ENCODE peak calls at places on chromosomes 7 and 10, in seven cellular contexts. One of them, this sample, is unnamed. For H3K4me1, the result is how much of the 10 kb centered on the place peaks cover.

GRCh38 chr10:125039354-125039769 is 97.4 kb downstream of the ZRANB1 start:
- DNase-seq in uterus: no peak
- DNase-seq in K562: no peak
- DNase-seq in esophagus squamous epithelium: no peak
- DNase-seq in heart left ventricle: no peak
- DNase-seq in suprapubic skin: no peak
- DNase-seq in right lobe of liver: peak
- DNase-seq in this sample: no peak

GRCh38 chr10:86205761-86206145 is 160.8 kb downstream of the GRID1 start:
- DNase-seq in uterus: no peak
- DNase-seq in K562: no peak
- DNase-seq in esophagus squamous epithelium: no peak
- DNase-seq in heart left ventricle: no peak
- DNase-seq in suprapubic skin: peak
- DNase-seq in right lobe of liver: no peak
- DNase-seq in this sample: no peak

GRCh38 chr10:11065567-11065966 is 47.9 kb downstream of the CELF2 start:
- DNase-seq in uterus: no peak
- DNase-seq in K562: no peak
- DNase-seq in esophagus squamous epithelium: no peak
- DNase-seq in heart left ventricle: no peak
- DNase-seq in suprapubic skin: no peak
- DNase-seq in right lobe of liver: no peak
- DNase-seq in this sample: no peak

GRCh38 chr10:3961082-3961481 is 176.1 kb upstream of the KLF6 start:
- DNase-seq in uterus: no peak
- DNase-seq in K562: no peak
- DNase-seq in esophagus squamous epithelium: no peak
- DNase-seq in heart left ventricle: no peak
- DNase-seq in suprapubic skin: no peak
- DNase-seq in right lobe of liver: no peak
- DNase-seq in this sample: no peak

GRCh38 chr10:14382022-14382421 is 51.3 kb upstream of the FRMD4A start:
- DNase-seq in uterus: no peak
- DNase-seq in K562: no peak
- DNase-seq in esophagus squamous epithelium: no peak
- DNase-seq in heart left ventricle: no peak
- DNase-seq in suprapubic skin: no peak
- DNase-seq in right lobe of liver: no peak
- DNase-seq in this sample: no peak

GRCh38 chr10:3803884-3804741 is 19.1 kb upstream of the KLF6 start:
- DNase-seq in uterus: no peak
- DNase-seq in K562: peak
- DNase-seq in esophagus squamous epithelium: no peak
- DNase-seq in heart left ventricle: no peak
- DNase-seq in suprapubic skin: no peak
- DNase-seq in right lobe of liver: no peak
- DNase-seq in this sample: no peak

GRCh38 chr10:80104066-80104926 is 25.8 kb downstream of the TMEM254 start:
- DNase-seq in uterus: peak
- DNase-seq in K562: peak
- DNase-seq in esophagus squamous epithelium: no peak
- DNase-seq in heart left ventricle: no peak
- DNase-seq in suprapubic skin: no peak
- DNase-seq in right lobe of liver: no peak
- DNase-seq in this sample: no peak

GRCh38 chr10:79386637-79387465 is 39.6 kb downstream of the PPIF start:
- DNase-seq in uterus: peak
- DNase-seq in K562: peak
- DNase-seq in esophagus squamous epithelium: no peak
- DNase-seq in heart left ventricle: peak
- DNase-seq in suprapubic skin: peak
- DNase-seq in right lobe of liver: peak
- DNase-seq in this sample: no peak

GRCh38 chr7:151890355-151891004 is 13.6 kb upstream of the PRKAG2 start:
- DNase-seq in uterus: no peak
- DNase-seq in K562: no peak
- DNase-seq in esophagus squamous epithelium: no peak
- DNase-seq in heart left ventricle: no peak
- DNase-seq in suprapubic skin: no peak
- DNase-seq in right lobe of liver: no peak
- DNase-seq in this sample: no peak

GRCh38 chr10:86876748-86877147 is 80.7 kb downstream of the MMRN2 start:
- DNase-seq in uterus: no peak
- DNase-seq in K562: no peak
- DNase-seq in esophagus squamous epithelium: no peak
- DNase-seq in heart left ventricle: no peak
- DNase-seq in suprapubic skin: no peak
- DNase-seq in right lobe of liver: no peak
- DNase-seq in this sample: no peak

GRCh38 chr10:22570733-22571430 is 143.5 kb downstream of the PIP4K2A start:
- DNase-seq in uterus: no peak
- DNase-seq in K562: no peak
- DNase-seq in esophagus squamous epithelium: no peak
- DNase-seq in heart left ventricle: no peak
- DNase-seq in suprapubic skin: no peak
- DNase-seq in right lobe of liver: no peak
- DNase-seq in this sample: no peak

GRCh38 chr10:4519691-4520402 is 306.2 kb upstream of the AKR1E2 start:
- DNase-seq in uterus: no peak
- DNase-seq in K562: no peak
- DNase-seq in esophagus squamous epithelium: no peak
- DNase-seq in heart left ventricle: no peak
- DNase-seq in suprapubic skin: no peak
- DNase-seq in right lobe of liver: no peak
- DNase-seq in this sample: no peak

GRCh38 chr7:46848944-46849343 is 733.0 kb downstream of the TNS3 start:
- DNase-seq in uterus: no peak
- DNase-seq in K562: no peak
- DNase-seq in esophagus squamous epithelium: no peak
- DNase-seq in heart left ventricle: no peak
- DNase-seq in suprapubic skin: no peak
- DNase-seq in right lobe of liver: no peak
- DNase-seq in this sample: no peak
- TF ChIP-seq POLR2A in uterus: no peak
- TF ChIP-seq POLR2A in K562: no peak
- TF ChIP-seq POLR2A in esophagus squamous epithelium: no peak
- TF ChIP-seq POLR2A in heart left ventricle: no peak
- TF ChIP-seq POLR2A in suprapubic skin: no peak
- TF ChIP-seq POLR2A in right lobe of liver: no peak
- TF ChIP-seq POLR2A in this sample: no peak

GRCh38 chr7:130909881-130910672 is 176.1 kb upstream of the KLF14 start:
- DNase-seq in uterus: no peak
- DNase-seq in K562: peak
- DNase-seq in esophagus squamous epithelium: no peak
- DNase-seq in heart left ventricle: no peak
- DNase-seq in suprapubic skin: no peak
- DNase-seq in right lobe of liver: no peak
- DNase-seq in this sample: no peak
- H3K4me1 ChIP-seq in uterus: under half
- H3K4me1 ChIP-seq in K562: under half
- H3K4me1 ChIP-seq in esophagus squamous epithelium: under half
- H3K4me1 ChIP-seq in heart left ventricle: under half
- H3K4me1 ChIP-seq in suprapubic skin: half or more
- H3K4me1 ChIP-seq in right lobe of liver: under half
- H3K4me1 ChIP-seq in this sample: under half

DNA sequence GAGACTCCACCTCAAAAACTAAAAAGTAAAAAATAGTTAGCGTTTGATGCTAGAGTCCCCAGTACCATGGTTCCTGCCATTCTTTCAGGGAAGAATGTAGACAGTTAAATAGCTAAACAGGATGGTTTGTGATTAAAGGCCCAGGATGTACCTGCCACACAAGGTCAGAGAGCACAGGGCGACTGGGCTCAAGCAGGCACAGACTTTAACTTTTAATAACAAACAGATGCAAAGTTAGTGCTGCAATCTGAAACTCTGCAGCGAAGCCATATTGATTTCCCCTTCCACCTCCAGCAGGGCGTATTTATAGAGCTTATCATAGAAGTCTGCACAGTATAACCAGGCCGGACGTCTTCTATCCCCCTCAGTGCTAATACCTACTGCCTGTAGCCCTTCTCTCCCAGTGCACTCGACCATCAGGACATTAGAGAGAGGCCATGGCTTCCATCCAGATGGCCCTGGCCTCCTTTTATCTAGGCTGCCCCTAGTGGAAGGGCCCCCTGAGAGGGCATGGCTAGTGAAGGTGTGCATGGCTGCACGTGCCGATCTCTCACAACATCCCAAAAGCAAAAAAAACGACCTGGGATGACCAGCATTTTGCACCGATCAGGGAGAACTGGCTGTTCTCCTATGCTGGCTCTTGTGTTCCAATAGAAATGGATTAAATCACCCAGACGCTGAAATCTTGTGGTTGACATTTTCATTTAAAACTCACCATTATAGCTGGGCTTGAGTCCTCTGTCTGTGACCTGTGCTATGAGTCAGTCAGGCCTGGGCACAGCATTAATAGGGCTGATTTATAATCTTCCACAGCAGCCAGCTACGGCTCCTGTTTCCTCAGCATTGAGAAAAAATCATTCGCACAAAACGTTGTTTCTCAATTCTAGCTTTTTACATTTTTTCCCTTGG is 7.6 kb upstream of the BAG3 start:
- DNase-seq in uterus: peak
- DNase-seq in K562: no peak
- DNase-seq in esophagus squamous epithelium: no peak
- DNase-seq in heart left ventricle: no peak
- DNase-seq in suprapubic skin: no peak
- DNase-seq in right lobe of liver: no peak
- DNase-seq in this sample: no peak
- TF ChIP-seq CTCF in uterus: no peak
- TF ChIP-seq CTCF in K562: no peak
- TF ChIP-seq CTCF in esophagus squamous epithelium: no peak
- TF ChIP-seq CTCF in heart left ventricle: no peak
- TF ChIP-seq CTCF in suprapubic skin: no peak
- TF ChIP-seq CTCF in right lobe of liver: no peak
- TF ChIP-seq CTCF in this sample: no peak

GRCh38 chr10:99330675-99330924 is 1.4 kb downstream of the CNNM1 start:
- DNase-seq in uterus: no peak
- DNase-seq in K562: no peak
- DNase-seq in esophagus squamous epithelium: no peak
- DNase-seq in heart left ventricle: no peak
- DNase-seq in suprapubic skin: no peak
- DNase-seq in right lobe of liver: no peak
- DNase-seq in this sample: no peak

GRCh38 chr10:99328579-99329237 is 448 bp upstream of the CNNM1 start:
- DNase-seq in uterus: peak
- DNase-seq in K562: no peak
- DNase-seq in esophagus squamous epithelium: no peak
- DNase-seq in heart left ventricle: no peak
- DNase-seq in suprapubic skin: no peak
- DNase-seq in right lobe of liver: no peak
- DNase-seq in this sample: no peak

GRCh38 chr10:99329891-99330674 is 927 bp downstream of the CNNM1 start:
- DNase-seq in uterus: no peak
- DNase-seq in K562: no peak
- DNase-seq in esophagus squamous epithelium: no peak
- DNase-seq in heart left ventricle: no peak
- DNase-seq in suprapubic skin: no peak
- DNase-seq in right lobe of liver: peak
- DNase-seq in this sample: peak

GRCh38 chr10:99331207-99331803 is 2.1 kb downstream of the CNNM1 start:
- DNase-seq in uterus: no peak
- DNase-seq in K562: no peak
- DNase-seq in esophagus squamous epithelium: no peak
- DNase-seq in heart left ventricle: no peak
- DNase-seq in suprapubic skin: no peak
- DNase-seq in right lobe of liver: no peak
- DNase-seq in this sample: no peak

GRCh38 chr10:99329238-99329890 is at the start of gene CNNM1:
- DNase-seq in uterus: peak
- DNase-seq in K562: no peak
- DNase-seq in esophagus squamous epithelium: no peak
- DNase-seq in heart left ventricle: no peak
- DNase-seq in suprapubic skin: peak
- DNase-seq in right lobe of liver: peak
- DNase-seq in this sample: peak
- TF ChIP-seq POLR2A in uterus: no peak
- TF ChIP-seq POLR2A in K562: no peak
- TF ChIP-seq POLR2A in esophagus squamous epithelium: no peak
- TF ChIP-seq POLR2A in heart left ventricle: no peak
- TF ChIP-seq POLR2A in suprapubic skin: no peak
- TF ChIP-seq POLR2A in right lobe of liver: no peak
- TF ChIP-seq POLR2A in this sample: no peak

GRCh38 chr10:116356833-116357232 is 32.6 kb downstream of the CCDC172 start:
- DNase-seq in uterus: no peak
- DNase-seq in K562: no peak
- DNase-seq in esophagus squamous epithelium: no peak
- DNase-seq in heart left ventricle: no peak
- DNase-seq in suprapubic skin: no peak
- DNase-seq in right lobe of liver: no peak
- DNase-seq in this sample: no peak
- H3K4me1 ChIP-seq in uterus: under half
- H3K4me1 ChIP-seq in K562: under half
- H3K4me1 ChIP-seq in esophagus squamous epithelium: under half
- H3K4me1 ChIP-seq in heart left ventricle: under half
- H3K4me1 ChIP-seq in suprapubic skin: under half
- H3K4me1 ChIP-seq in right lobe of liver: under half
- H3K4me1 ChIP-seq in this sample: under half

DNA sequence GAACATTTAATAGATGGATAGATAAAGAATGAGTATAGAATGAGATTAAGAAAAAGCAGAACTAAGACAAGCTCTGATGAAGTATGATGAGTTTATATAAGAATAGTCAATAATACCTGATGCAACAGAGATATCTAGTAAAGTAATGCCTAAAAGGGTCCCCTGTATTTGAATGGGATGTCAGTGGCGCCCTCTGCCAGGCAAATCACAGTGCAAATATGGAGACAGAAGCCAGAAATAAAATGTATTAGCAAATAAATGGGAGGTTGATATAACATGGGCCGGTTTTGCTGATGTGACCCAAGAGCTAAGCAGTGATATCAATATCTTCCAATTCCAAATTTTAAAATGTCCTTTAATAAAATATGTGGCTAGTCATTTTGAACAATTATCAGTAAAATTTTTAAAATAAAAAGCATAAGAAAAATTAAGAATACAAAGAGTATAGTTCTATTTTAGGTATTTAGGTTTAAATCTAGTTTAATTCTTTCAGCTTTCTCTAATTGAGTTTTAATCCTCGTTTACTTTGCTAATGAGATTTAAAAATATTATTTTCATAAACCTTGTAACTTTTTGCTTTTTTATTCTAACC is 62.6 kb downstream of the ADK start:
- DNase-seq in uterus: no peak
- DNase-seq in K562: peak
- DNase-seq in esophagus squamous epithelium: no peak
- DNase-seq in heart left ventricle: no peak
- DNase-seq in suprapubic skin: no peak
- DNase-seq in right lobe of liver: no peak
- DNase-seq in this sample: no peak
- TF ChIP-seq CTCF in uterus: no peak
- TF ChIP-seq CTCF in K562: peak
- TF ChIP-seq CTCF in esophagus squamous epithelium: peak
- TF ChIP-seq CTCF in heart left ventricle: peak
- TF ChIP-seq CTCF in suprapubic skin: peak
- TF ChIP-seq CTCF in right lobe of liver: peak
- TF ChIP-seq CTCF in this sample: no peak

GRCh38 chr7:16645593-16646426 is at the start of the genes ANKMY2 and BZW2:
- DNase-seq in uterus: peak
- DNase-seq in K562: peak
- DNase-seq in esophagus squamous epithelium: peak
- DNase-seq in heart left ventricle: peak
- DNase-seq in suprapubic skin: peak
- DNase-seq in right lobe of liver: peak
- DNase-seq in this sample: peak
- TF ChIP-seq POLR2A in uterus: peak
- TF ChIP-seq POLR2A in K562: peak
- TF ChIP-seq POLR2A in esophagus squamous epithelium: no peak
- TF ChIP-seq POLR2A in heart left ventricle: peak
- TF ChIP-seq POLR2A in suprapubic skin: peak
- TF ChIP-seq POLR2A in right lobe of liver: peak
- TF ChIP-seq POLR2A in this sample: peak